ENCODE peak calls at places on chromosomes 6 and 20, in six cellular contexts. U is amniotic epithelial cell; W is stimulated activated CD8-positive, alpha-beta memory T cell treated with anti-CD3 and anti-CD28 coated beads, Interleukin-12 subunit alpha, Interleukin-12 subunit beta, amount 100 ng/mL, for 4 hours; I is EL; Y is nephron progenitor cell; B is kidney. C is an unnamed sample.

GRCh38 chr6:13234130-13234529 is 94.2 kb downstream of the TBC1D7 start:
- DNase-seq in W (no peak), I (peak; percentile 93), B (no peak), Y (no peak), U (no peak), C (no peak)

GRCh38 chr20:59151391-59151790 is 12.2 kb upstream of the ZNF831 start:
- DNase-seq in I (no peak), Y (no peak), W (no peak), U (no peak), B (no peak), C (no peak)

GRCh38 chr20:54573838-54574237 is 98.4 kb downstream of the DOK5 start:
- DNase-seq in U (no peak), W (no peak), Y (no peak), I (no peak), B (no peak), C (no peak)

GRCh38 chr6:17927705-17928104 is 59.7 kb downstream of the KIF13A start:
- DNase-seq in B (no peak), I (no peak), U (no peak), Y (no peak), W (no peak), C (no peak)

GRCh38 chr6:99819853-99820252 is 174.2 kb downstream of the MCHR2 start:
- DNase-seq in U (no peak), B (no peak), I (no peak), W (no peak), Y (no peak), C (no peak)

GRCh38 chr6:77773157-77773822 is 120.5 kb downstream of the MEI4 start:
- DNase-seq in W (no peak), B (no peak), Y (no peak), U (no peak), I (no peak), C (no peak)

GRCh38 chr6:93684339-93684738 is 265.0 kb upstream of the EPHA7 start:
- DNase-seq in B (no peak), I (no peak), Y (no peak), U (no peak), W (no peak), C (peak; percentile 57)

GRCh38 chr6:132380358-132380757 is 20.9 kb downstream of the MOXD1 start:
- DNase-seq in W (no peak), B (no peak), I (no peak), Y (no peak), U (no peak), C (no peak)